ENCODE peak calls at places on chromosomes 13 and 19, in five cellular contexts. One of them, this sample, is unnamed.

GRCh38 chr13:21735621-21736401 is 64.9 kb downstream of the FGF9 start:
- DNase-seq in HFF-Myc: no peak
- DNase-seq in GM12864: no peak
- DNase-seq in omental fat pad: no peak
- DNase-seq in endothelial cell: no peak
- DNase-seq in this sample: no peak

GRCh38 chr13:52780092-52780491 is 40.5 kb upstream of the CNMD start:
- DNase-seq in HFF-Myc: no peak
- DNase-seq in GM12864: no peak
- DNase-seq in omental fat pad: no peak
- DNase-seq in endothelial cell: no peak
- DNase-seq in this sample: no peak

GRCh38 chr19:18479964-18480723 is 41.7 kb downstream of the ELL start:
- DNase-seq in HFF-Myc: no peak
- DNase-seq in GM12864: no peak
- DNase-seq in omental fat pad: no peak
- DNase-seq in endothelial cell: no peak
- DNase-seq in this sample: peak

GRCh38 chr13:39776439-39776838 is 121.0 kb downstream of the COG6 start:
- DNase-seq in HFF-Myc: peak
- DNase-seq in GM12864: no peak
- DNase-seq in omental fat pad: no peak
- DNase-seq in endothelial cell: no peak
- DNase-seq in this sample: no peak

GRCh38 chr19:19146000-19146608 is 7.8 kb upstream of the TMEM161A start:
- DNase-seq in HFF-Myc: peak
- DNase-seq in GM12864: no peak
- DNase-seq in omental fat pad: peak
- DNase-seq in endothelial cell: peak
- DNase-seq in this sample: peak

GRCh38 chr19:42472402-42473147 is 29.8 kb upstream of the CXCL17 start:
- DNase-seq in HFF-Myc: no peak
- DNase-seq in GM12864: no peak
- DNase-seq in omental fat pad: no peak
- DNase-seq in endothelial cell: no peak
- DNase-seq in this sample: no peak

GRCh38 chr13:63124863-63125262 is 1709.2 kb upstream of the PCDH20 start:
- DNase-seq in HFF-Myc: no peak
- DNase-seq in GM12864: no peak
- DNase-seq in omental fat pad: no peak
- DNase-seq in endothelial cell: no peak
- DNase-seq in this sample: no peak

GRCh38 chr13:37648604-37649003 is 50.0 kb upstream of the POSTN start:
- DNase-seq in HFF-Myc: peak
- DNase-seq in GM12864: no peak
- DNase-seq in omental fat pad: no peak
- DNase-seq in endothelial cell: no peak
- DNase-seq in this sample: no peak

GRCh38 chr19:7857727-7858701 is 16.2 kb downstream of the PRR36 start:
- DNase-seq in HFF-Myc: no peak
- DNase-seq in GM12864: no peak
- DNase-seq in omental fat pad: no peak
- DNase-seq in endothelial cell: peak
- DNase-seq in this sample: peak

GRCh38 chr19:35856001-35856400 is 710 bp upstream of the KIRREL2 start:
- DNase-seq in HFF-Myc: no peak
- DNase-seq in GM12864: no peak
- DNase-seq in omental fat pad: no peak
- DNase-seq in endothelial cell: peak
- DNase-seq in this sample: peak

GRCh38 chr19:19202707-19203011 is 555 bp downstream of the NR2C2AP start:
- DNase-seq in HFF-Myc: no peak
- DNase-seq in GM12864: no peak
- DNase-seq in omental fat pad: no peak
- DNase-seq in endothelial cell: no peak
- DNase-seq in this sample: no peak

GRCh38 chr13:39971526-39971925 is 316.1 kb downstream of the COG6 start:
- DNase-seq in HFF-Myc: no peak
- DNase-seq in GM12864: no peak
- DNase-seq in omental fat pad: no peak
- DNase-seq in endothelial cell: no peak
- DNase-seq in this sample: no peak

DNA sequence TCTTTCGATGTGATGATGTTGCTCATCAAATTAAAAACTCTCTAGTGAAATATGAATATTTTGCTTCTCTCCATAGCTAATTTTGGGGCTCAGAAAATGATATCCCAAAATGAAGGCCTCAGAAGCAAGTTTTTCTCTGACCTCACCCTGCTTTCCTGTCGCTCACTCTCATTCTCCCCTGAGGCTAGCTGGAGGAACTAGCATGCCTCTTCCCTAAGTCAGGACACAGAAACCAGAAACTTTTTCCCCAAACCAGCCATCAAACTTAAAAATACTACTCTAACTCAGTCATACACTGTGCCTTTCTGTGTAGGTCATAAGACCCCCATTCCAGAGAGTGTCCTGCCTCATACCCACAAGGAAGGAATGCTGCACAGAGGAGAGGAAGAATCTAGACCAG is 329.6 kb downstream of the PCDH20 start:
- DNase-seq in HFF-Myc: no peak
- DNase-seq in GM12864: no peak
- DNase-seq in omental fat pad: no peak
- DNase-seq in endothelial cell: no peak
- DNase-seq in this sample: no peak
- TF ChIP-seq CTCF in HFF-Myc: no peak
- TF ChIP-seq CTCF in GM12864: no peak
- TF ChIP-seq CTCF in omental fat pad: no peak
- TF ChIP-seq CTCF in endothelial cell: no peak
- TF ChIP-seq CTCF in this sample: no peak

GRCh38 chr13:45880242-45880641 is 28.7 kb upstream of the SIAH3 start:
- DNase-seq in HFF-Myc: no peak
- DNase-seq in GM12864: no peak
- DNase-seq in omental fat pad: no peak
- DNase-seq in endothelial cell: no peak
- DNase-seq in this sample: no peak

GRCh38 chr13:45878966-45879365 is 27.4 kb upstream of the SIAH3 start:
- DNase-seq in HFF-Myc: no peak
- DNase-seq in GM12864: no peak
- DNase-seq in omental fat pad: no peak
- DNase-seq in endothelial cell: no peak
- DNase-seq in this sample: no peak

GRCh38 chr13:45882626-45883025 is 31.1 kb upstream of the SIAH3 start:
- DNase-seq in HFF-Myc: no peak
- DNase-seq in GM12864: no peak
- DNase-seq in omental fat pad: no peak
- DNase-seq in endothelial cell: no peak
- DNase-seq in this sample: no peak

GRCh38 chr13:45876781-45877180 is 25.2 kb upstream of the SIAH3 start:
- DNase-seq in HFF-Myc: no peak
- DNase-seq in GM12864: no peak
- DNase-seq in omental fat pad: no peak
- DNase-seq in endothelial cell: no peak
- DNase-seq in this sample: no peak

DNA sequence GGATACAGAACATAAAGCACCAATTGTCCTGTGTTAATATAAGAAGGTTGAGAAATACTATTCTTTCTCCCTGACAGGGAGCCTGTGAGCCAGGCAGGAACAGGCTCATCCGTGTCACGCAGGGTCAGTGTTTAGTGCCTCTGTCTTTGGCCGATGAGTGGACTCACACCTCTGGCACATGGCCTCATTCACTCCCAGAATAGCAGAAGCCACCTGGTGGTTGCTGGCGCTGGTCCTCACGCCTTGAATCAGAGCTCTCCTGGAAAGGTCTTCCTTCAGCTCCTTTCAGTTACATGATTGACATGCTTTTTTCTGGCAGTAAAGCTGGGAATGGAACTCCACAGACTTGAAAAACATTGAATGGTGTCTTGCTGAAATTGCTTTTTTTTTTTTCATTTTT is 28.1 kb upstream of the SIAH3 start:
- DNase-seq in HFF-Myc: no peak
- DNase-seq in GM12864: no peak
- DNase-seq in omental fat pad: no peak
- DNase-seq in endothelial cell: peak
- DNase-seq in this sample: peak
- TF ChIP-seq CTCF in HFF-Myc: no peak
- TF ChIP-seq CTCF in GM12864: peak
- TF ChIP-seq CTCF in omental fat pad: no peak
- TF ChIP-seq CTCF in endothelial cell: peak
- TF ChIP-seq CTCF in this sample: peak

DNA sequence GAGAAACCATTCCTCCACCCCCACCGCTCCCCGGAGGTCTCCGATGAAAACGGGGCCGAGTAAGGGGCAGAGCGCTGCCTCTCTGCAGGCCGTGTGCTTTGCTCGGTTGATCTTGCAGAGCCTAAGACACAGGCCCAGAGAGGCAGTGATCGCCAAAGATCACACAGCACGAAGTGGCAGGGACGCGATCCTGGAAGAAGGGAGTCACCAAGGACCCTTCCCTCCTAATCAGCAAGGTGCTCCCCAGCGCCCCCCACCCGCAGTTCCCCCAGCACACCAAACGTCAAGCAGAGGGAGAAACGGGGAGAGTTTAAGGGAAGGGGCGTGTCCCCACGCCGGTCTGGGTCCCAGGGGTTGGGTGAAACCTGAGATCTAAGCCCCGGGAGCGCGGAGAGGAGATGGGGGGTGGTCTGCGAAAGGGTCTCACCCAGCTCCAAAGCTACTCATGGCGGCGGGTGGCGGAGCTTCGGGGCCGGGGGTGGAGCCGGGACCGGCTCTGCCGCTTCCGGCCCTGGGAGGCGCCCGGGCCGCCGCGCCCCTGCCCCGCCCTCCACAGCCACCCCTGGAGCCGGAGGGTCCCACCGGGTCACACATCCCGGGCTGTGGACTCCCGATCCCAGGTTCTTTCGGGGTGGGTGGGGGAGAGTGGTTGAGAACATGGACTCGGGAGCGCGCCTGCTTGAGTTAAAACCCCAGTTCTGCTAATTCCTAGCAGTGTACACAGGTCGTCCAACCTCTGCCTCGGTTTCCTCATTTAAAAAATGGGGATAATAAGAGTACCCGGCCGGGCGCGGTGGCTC is at the start of gene EML2:
- DNase-seq in HFF-Myc: no peak
- DNase-seq in GM12864: no peak
- DNase-seq in omental fat pad: no peak
- DNase-seq in endothelial cell: peak
- DNase-seq in this sample: peak
- TF ChIP-seq CTCF in HFF-Myc: peak
- TF ChIP-seq CTCF in GM12864: peak
- TF ChIP-seq CTCF in omental fat pad: no peak
- TF ChIP-seq CTCF in endothelial cell: no peak
- TF ChIP-seq CTCF in this sample: peak

GRCh38 chr19:46722421-46723022 is 5.6 kb upstream of the PRKD2 start:
- DNase-seq in HFF-Myc: no peak
- DNase-seq in GM12864: no peak
- DNase-seq in omental fat pad: no peak
- DNase-seq in endothelial cell: no peak
- DNase-seq in this sample: no peak

GRCh38 chr19:46722004-46722380 is 5.1 kb upstream of the PRKD2 start:
- DNase-seq in HFF-Myc: no peak
- DNase-seq in GM12864: no peak
- DNase-seq in omental fat pad: no peak
- DNase-seq in endothelial cell: no peak
- DNase-seq in this sample: no peak

GRCh38 chr19:46720516-46721239 is 3.8 kb upstream of the PRKD2 start:
- DNase-seq in HFF-Myc: no peak
- DNase-seq in GM12864: no peak
- DNase-seq in omental fat pad: no peak
- DNase-seq in endothelial cell: no peak
- DNase-seq in this sample: no peak

GRCh38 chr19:46719629-46720515 is 3.0 kb upstream of the PRKD2 start:
- DNase-seq in HFF-Myc: no peak
- DNase-seq in GM12864: no peak
- DNase-seq in omental fat pad: no peak
- DNase-seq in endothelial cell: no peak
- DNase-seq in this sample: no peak

GRCh38 chr19:46721269-46722003 is 4.5 kb upstream of the PRKD2 start:
- DNase-seq in HFF-Myc: no peak
- DNase-seq in GM12864: no peak
- DNase-seq in omental fat pad: no peak
- DNase-seq in endothelial cell: peak
- DNase-seq in this sample: no peak
- TF ChIP-seq CTCF in HFF-Myc: peak
- TF ChIP-seq CTCF in GM12864: peak
- TF ChIP-seq CTCF in omental fat pad: no peak
- TF ChIP-seq CTCF in endothelial cell: peak
- TF ChIP-seq CTCF in this sample: peak

DNA sequence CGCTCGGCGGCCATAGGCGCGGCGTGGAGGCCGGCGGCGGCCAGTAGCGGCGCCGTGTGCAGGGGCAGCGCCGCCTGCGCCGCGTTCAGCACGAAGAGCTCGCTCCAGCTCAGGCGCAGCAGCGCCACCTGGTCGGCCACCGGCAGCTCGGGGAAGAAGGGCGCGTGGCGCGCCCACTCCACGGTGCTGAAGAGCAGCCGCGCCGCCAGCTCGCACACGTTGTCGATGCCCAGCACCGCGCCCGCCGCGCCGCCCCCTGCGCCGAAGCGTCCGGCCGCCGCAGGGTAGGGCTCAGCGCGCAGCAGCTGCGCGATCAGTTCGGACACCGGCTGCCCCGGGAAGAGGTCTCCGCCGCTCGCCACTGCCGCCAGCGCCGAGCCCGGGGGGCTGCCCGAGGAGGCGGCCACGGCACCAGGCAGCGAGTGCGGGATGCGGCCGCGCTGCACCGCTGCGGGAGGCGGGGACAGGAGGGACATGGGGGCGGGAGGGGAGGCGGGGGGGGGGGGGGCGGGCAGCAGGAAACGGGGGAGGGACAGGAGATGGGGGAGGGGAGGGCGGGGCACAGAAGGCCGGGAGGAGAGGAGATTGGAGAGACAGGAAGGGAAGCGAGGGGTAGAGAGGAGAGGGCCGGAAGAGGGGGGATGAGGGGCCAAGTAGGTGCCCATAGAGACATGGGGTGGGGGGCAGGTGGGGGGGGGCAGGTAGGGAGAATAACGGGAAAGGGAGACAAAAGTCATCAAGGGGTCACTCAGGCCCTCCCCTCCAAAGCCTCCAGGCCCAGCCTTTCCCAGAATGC is 9.8 kb downstream of the OCEL1 start:
- DNase-seq in HFF-Myc: no peak
- DNase-seq in GM12864: peak
- DNase-seq in omental fat pad: no peak
- DNase-seq in endothelial cell: peak
- DNase-seq in this sample: peak
- TF ChIP-seq CTCF in HFF-Myc: peak
- TF ChIP-seq CTCF in GM12864: peak
- TF ChIP-seq CTCF in omental fat pad: no peak
- TF ChIP-seq CTCF in endothelial cell: no peak
- TF ChIP-seq CTCF in this sample: peak

This sample was measured in K562.